ENCODE peak calls at places on chromosomes 12 and 14, in eight cellular contexts. V, M, R, C, T, J, I and Y are unnamed samples.

GRCh38 chr12:5969156-5969973 is 24.3 kb upstream of the ANO2 start:
- DNase-seq in M (no peak), V (no peak), R (peak; percentile 54), I (no peak), T (no peak), J (no peak), C (no peak), Y (no peak)

GRCh38 chr12:123931686-123932321 is 40.8 kb downstream of the CCDC92 start:
- DNase-seq in I (peak; percentile 60), C (no peak), T (no peak), M (no peak), V (no peak), R (no peak), J (no peak), Y (peak; percentile 21)

GRCh38 chr14:67882973-67883372 is 63.4 kb downstream of the RAD51B start:
- DNase-seq in R (no peak), I (no peak), V (no peak), M (no peak), T (no peak), J (no peak), C (no peak), Y (no peak)

GRCh38 chr14:32102152-32102787 is 25.2 kb downstream of the ARHGAP5 start:
- DNase-seq in R (no peak), J (peak; percentile 16), T (no peak), M (no peak), C (no peak), V (no peak), I (peak; percentile 35), Y (peak; percentile 3)

GRCh38 chr12:55748230-55748993 is 5.5 kb downstream of the GDF11 start:
- DNase-seq in M (no peak), C (no peak), T (no peak), V (no peak), R (peak; percentile 22), I (no peak), J (no peak), Y (no peak)

GRCh38 chr12:2692156-2692555 is 102.6 kb upstream of the FKBP4 start:
- DNase-seq in M (no peak), I (no peak), C (no peak), V (no peak), R (no peak), J (no peak), T (no peak), Y (no peak)

GRCh38 chr12:78802593-78802992 is 62.0 kb upstream of the SYT1 start:
- DNase-seq in C (no peak), I (no peak), R (no peak), M (peak; percentile 90), J (peak; percentile 97), T (no peak), V (no peak), Y (no peak)

GRCh38 chr14:97058071-97058470 is 260.9 kb downstream of the VRK1 start:
- DNase-seq in R (no peak), V (no peak), T (no peak), C (no peak), M (no peak), J (no peak), I (no peak), Y (no peak)

GRCh38 chr12:9763025-9763424 is 2.3 kb upstream of the CD69 start:
- DNase-seq in J (no peak), M (no peak), V (no peak), C (no peak), I (peak; percentile 49), R (no peak), T (no peak), Y (no peak)

GRCh38 chr14:53152627-53152908 is 555 bp downstream of the DDHD1 start:
- DNase-seq in M (no peak), V (no peak), T (peak; percentile 78), J (no peak), C (no peak), R (no peak), I (peak; percentile 58), Y (no peak)